ENCODE peak calls at places on chromosomes 1 and 21, in four cellular contexts. One of them, this sample, is unnamed.

GRCh38 chr1:50857702-50858101 is 102.4 kb downstream of the FAF1 start:
- DNase-seq in Calu3: no peak
- DNase-seq in cardiac fibroblast: no peak
- DNase-seq in mucosa of descending colon: no peak
- DNase-seq in this sample: no peak

GRCh38 chr1:231702804-231703203 is 76.2 kb downstream of the DISC1 start:
- DNase-seq in Calu3: no peak
- DNase-seq in cardiac fibroblast: peak
- DNase-seq in mucosa of descending colon: no peak
- DNase-seq in this sample: no peak

GRCh38 chr1:33943978-33944377 is 80.1 kb downstream of the HMGB4 start:
- DNase-seq in Calu3: no peak
- DNase-seq in cardiac fibroblast: peak
- DNase-seq in mucosa of descending colon: no peak
- DNase-seq in this sample: no peak

GRCh38 chr21:26070822-26071425 is 99.6 kb downstream of the APP start:
- DNase-seq in Calu3: no peak
- DNase-seq in cardiac fibroblast: peak
- DNase-seq in mucosa of descending colon: peak
- DNase-seq in this sample: no peak

GRCh38 chr1:67134692-67135091 is at the start of gene C1orf141:
- DNase-seq in Calu3: no peak
- DNase-seq in cardiac fibroblast: peak
- DNase-seq in mucosa of descending colon: peak
- DNase-seq in this sample: no peak

GRCh38 chr21:40466893-40467483 is 380.0 kb downstream of the DSCAM start:
- DNase-seq in Calu3: no peak
- DNase-seq in cardiac fibroblast: peak
- DNase-seq in mucosa of descending colon: peak
- DNase-seq in this sample: no peak

GRCh38 chr1:203591626-203592025 is 35.0 kb upstream of the ATP2B4 start:
- DNase-seq in Calu3: no peak
- DNase-seq in cardiac fibroblast: no peak
- DNase-seq in mucosa of descending colon: no peak
- DNase-seq in this sample: no peak

GRCh38 chr1:10687782-10688408 is 108.6 kb downstream of the CASZ1 start:
- DNase-seq in Calu3: no peak
- DNase-seq in cardiac fibroblast: peak
- DNase-seq in mucosa of descending colon: no peak
- DNase-seq in this sample: no peak

GRCh38 chr1:56531624-56532358 is 47.6 kb downstream of the PLPP3 start:
- DNase-seq in Calu3: no peak
- DNase-seq in cardiac fibroblast: no peak
- DNase-seq in mucosa of descending colon: no peak
- DNase-seq in this sample: no peak

GRCh38 chr1:39262802-39263201 is 58.3 kb downstream of the MACF1 start:
- DNase-seq in Calu3: no peak
- DNase-seq in cardiac fibroblast: no peak
- DNase-seq in mucosa of descending colon: no peak
- DNase-seq in this sample: peak

DNA sequence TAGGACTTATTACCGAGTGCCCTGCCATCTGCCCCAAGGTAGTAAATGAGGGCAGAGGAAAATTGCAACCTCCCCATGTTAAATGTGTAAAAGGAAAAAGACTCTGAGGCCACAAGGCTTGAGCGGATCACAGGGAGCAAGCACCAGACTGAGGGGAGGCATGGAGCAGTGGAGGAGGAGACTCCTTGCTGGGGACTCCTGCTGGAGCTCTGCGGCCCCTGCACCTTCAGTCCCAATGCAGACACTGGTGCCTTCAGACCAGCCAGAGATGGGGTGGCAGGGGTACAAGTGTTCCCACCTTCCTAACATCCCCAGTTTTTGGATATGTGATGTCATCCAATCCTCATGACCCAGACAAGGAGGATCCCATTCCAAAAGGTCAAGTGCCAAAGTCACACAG is 128.4 kb upstream of the NGF start:
- DNase-seq in Calu3: no peak
- DNase-seq in cardiac fibroblast: no peak
- DNase-seq in mucosa of descending colon: no peak
- DNase-seq in this sample: no peak
- TF ChIP-seq CTCF in Calu3: no peak
- TF ChIP-seq CTCF in cardiac fibroblast: peak
- TF ChIP-seq CTCF in mucosa of descending colon: no peak
- TF ChIP-seq CTCF in this sample: no peak

DNA sequence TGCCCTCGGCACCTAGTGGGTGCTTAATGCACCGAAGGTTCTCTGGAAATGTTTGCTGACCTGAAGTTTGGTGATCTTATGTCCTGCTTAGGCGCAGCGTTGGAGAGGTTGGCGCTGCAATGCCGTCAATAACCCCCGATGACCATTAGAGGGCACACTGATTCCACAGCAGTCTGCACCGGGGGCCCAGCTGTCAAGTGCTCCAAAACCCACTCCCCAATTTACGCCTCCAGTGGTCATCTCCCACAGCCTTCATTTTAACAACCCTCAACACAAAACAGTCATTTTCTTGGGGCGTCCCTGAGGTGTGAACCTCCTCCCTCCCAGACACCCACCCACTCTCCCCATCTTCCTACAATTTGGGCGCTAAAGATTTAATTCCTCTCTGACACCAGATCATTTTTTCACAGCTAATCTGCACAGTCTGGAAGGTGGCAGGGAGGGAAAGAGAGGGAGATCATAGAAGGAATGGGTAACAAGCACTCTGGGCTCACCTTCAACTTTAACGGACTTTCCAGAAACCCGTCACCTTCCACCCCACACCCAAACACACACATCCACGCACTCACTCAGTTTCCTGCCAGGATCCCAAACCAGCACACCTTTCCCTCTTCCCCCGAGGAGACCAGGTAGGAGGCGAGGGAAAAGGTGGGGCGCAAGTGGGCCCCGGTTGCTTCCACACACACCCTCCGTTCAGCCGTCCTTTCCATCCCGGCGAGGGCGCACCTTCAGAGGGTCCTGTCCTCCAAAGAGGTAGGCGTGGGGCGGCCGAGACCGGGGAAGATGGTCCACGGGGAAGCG is 570 bp upstream of the NPR1 start:
- DNase-seq in Calu3: peak
- DNase-seq in cardiac fibroblast: peak
- DNase-seq in mucosa of descending colon: peak
- DNase-seq in this sample: peak
- TF ChIP-seq CTCF in Calu3: peak
- TF ChIP-seq CTCF in cardiac fibroblast: peak
- TF ChIP-seq CTCF in mucosa of descending colon: peak
- TF ChIP-seq CTCF in this sample: peak

DNA sequence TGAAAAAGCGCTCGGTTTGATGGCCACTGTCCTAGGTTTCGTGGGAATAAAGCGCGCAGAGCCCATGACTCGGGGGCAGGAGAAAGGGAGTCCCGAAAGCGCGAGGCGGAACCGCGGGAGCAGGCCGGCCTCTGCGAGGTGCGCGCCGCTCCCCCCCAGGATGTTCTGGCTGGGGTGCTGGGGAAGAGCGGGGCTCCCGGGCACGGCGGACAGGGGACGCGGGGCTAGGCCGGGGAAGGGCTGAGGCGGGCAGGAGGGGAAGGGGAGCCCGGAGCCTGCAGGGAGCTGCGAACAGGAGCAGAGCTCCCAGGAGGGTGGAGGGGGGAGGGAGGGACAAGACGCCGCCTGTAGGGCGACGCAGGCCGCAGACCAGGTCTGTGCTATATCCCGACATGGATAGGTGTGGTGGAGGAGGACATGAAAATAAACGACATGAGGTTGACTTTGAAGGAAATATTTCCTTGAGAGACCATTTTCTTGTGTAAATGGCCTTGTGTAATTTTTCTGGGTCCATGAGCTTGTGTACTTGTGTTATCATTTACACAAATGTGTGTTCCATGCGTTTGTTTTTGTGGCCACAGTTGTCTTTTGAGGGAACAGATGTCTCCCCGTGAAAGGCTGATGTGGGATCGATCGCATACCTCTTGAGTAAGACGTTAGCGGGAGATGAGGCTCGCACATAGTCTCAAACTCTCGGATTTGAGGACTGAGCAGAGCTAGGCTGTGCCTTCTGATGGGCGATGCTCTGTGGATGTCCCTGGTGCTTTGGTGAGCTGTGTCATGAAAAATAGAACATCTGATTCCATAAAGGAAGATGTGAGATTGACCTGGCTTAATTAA is 1.3 kb downstream of the PCNT start:
- DNase-seq in Calu3: peak
- DNase-seq in cardiac fibroblast: peak
- DNase-seq in mucosa of descending colon: peak
- DNase-seq in this sample: peak
- TF ChIP-seq CTCF in Calu3: no peak
- TF ChIP-seq CTCF in cardiac fibroblast: peak
- TF ChIP-seq CTCF in mucosa of descending colon: no peak
- TF ChIP-seq CTCF in this sample: peak

GRCh38 chr1:93631626-93632365 is 49.8 kb downstream of the BCAR3 start:
- DNase-seq in Calu3: peak
- DNase-seq in cardiac fibroblast: no peak
- DNase-seq in mucosa of descending colon: peak
- DNase-seq in this sample: peak
- TF ChIP-seq CTCF in Calu3: peak
- TF ChIP-seq CTCF in cardiac fibroblast: no peak
- TF ChIP-seq CTCF in mucosa of descending colon: no peak
- TF ChIP-seq CTCF in this sample: peak